ENCODE peak calls at places on chromosome 3, in six cellular contexts. One of them, this sample, is unnamed.

GRCh38 chr3:102512734-102513518 is 78.1 kb downstream of the ZPLD1 start:
- DNase-seq in astrocyte: peak; percentile 10
- DNase-seq in colonic mucosa: no peak
- DNase-seq in heart left ventricle: no peak
- DNase-seq in PC-9: no peak
- DNase-seq in adrenal gland: no peak
- DNase-seq in this sample: no peak

GRCh38 chr3:14222900-14223594 is 44.4 kb downstream of the LSM3 start:
- DNase-seq in heart left ventricle: no peak
- DNase-seq in colonic mucosa: peak; percentile 8
- DNase-seq in astrocyte: no peak
- DNase-seq in adrenal gland: no peak
- DNase-seq in PC-9: peak; percentile 49
- DNase-seq in this sample: no peak

GRCh38 chr3:112776000-112776399 is 70.7 kb downstream of the CD200R1L start:
- DNase-seq in PC-9: no peak
- DNase-seq in heart left ventricle: no peak
- DNase-seq in colonic mucosa: no peak
- DNase-seq in adrenal gland: no peak
- DNase-seq in astrocyte: peak; percentile 16
- DNase-seq in this sample: no peak

GRCh38 chr3:171375704-171376103 is 84.5 kb downstream of the TNIK start:
- DNase-seq in astrocyte: no peak
- DNase-seq in colonic mucosa: no peak
- DNase-seq in heart left ventricle: no peak
- DNase-seq in PC-9: no peak
- DNase-seq in adrenal gland: peak; percentile 17
- DNase-seq in this sample: no peak

GRCh38 chr3:46693897-46694235 is 387 bp upstream of the ALS2CL start:
- DNase-seq in PC-9: no peak
- DNase-seq in colonic mucosa: no peak
- DNase-seq in astrocyte: no peak
- DNase-seq in adrenal gland: peak; percentile 77
- DNase-seq in heart left ventricle: peak; percentile 65
- DNase-seq in this sample: no peak

GRCh38 chr3:198113219-198114053 is 153.4 kb downstream of the LMLN start:
- DNase-seq in adrenal gland: no peak
- DNase-seq in heart left ventricle: peak; percentile 34
- DNase-seq in astrocyte: no peak
- DNase-seq in PC-9: no peak
- DNase-seq in colonic mucosa: no peak
- DNase-seq in this sample: no peak

GRCh38 chr3:107356706-107357105 is 20.5 kb upstream of the CCDC54 start:
- DNase-seq in colonic mucosa: no peak
- DNase-seq in astrocyte: no peak
- DNase-seq in PC-9: no peak
- DNase-seq in heart left ventricle: no peak
- DNase-seq in adrenal gland: no peak
- DNase-seq in this sample: no peak

GRCh38 chr3:188509316-188509715 is 355.4 kb downstream of the LPP start:
- DNase-seq in heart left ventricle: no peak
- DNase-seq in adrenal gland: no peak
- DNase-seq in PC-9: no peak
- DNase-seq in astrocyte: no peak
- DNase-seq in colonic mucosa: no peak
- DNase-seq in this sample: no peak

GRCh38 chr3:102091358-102091757 is 242.0 kb downstream of the NFKBIZ start:
- DNase-seq in colonic mucosa: no peak
- DNase-seq in heart left ventricle: no peak
- DNase-seq in astrocyte: no peak
- DNase-seq in adrenal gland: no peak
- DNase-seq in PC-9: no peak
- DNase-seq in this sample: no peak

GRCh38 chr3:51637941-51638471 is 33.0 kb upstream of the TEX264 start:
- DNase-seq in heart left ventricle: no peak
- DNase-seq in adrenal gland: peak; percentile 40
- DNase-seq in colonic mucosa: peak; percentile 40
- DNase-seq in astrocyte: peak; percentile 15
- DNase-seq in PC-9: peak; percentile 59
- DNase-seq in this sample: peak; percentile 23

GRCh38 chr3:149247025-149247710 is 25.5 kb upstream of the CP start:
- DNase-seq in colonic mucosa: no peak
- DNase-seq in PC-9: peak; percentile 70
- DNase-seq in adrenal gland: no peak
- DNase-seq in heart left ventricle: no peak
- DNase-seq in astrocyte: peak; percentile 33
- DNase-seq in this sample: no peak

GRCh38 chr3:186144257-186144656 is 35.4 kb upstream of the ETV5 start:
- DNase-seq in PC-9: no peak
- DNase-seq in colonic mucosa: no peak
- DNase-seq in astrocyte: no peak
- DNase-seq in heart left ventricle: no peak
- DNase-seq in adrenal gland: no peak
- DNase-seq in this sample: no peak

GRCh38 chr3:99783009-99783573 is 34.6 kb upstream of the CMSS1 start:
- DNase-seq in colonic mucosa: no peak
- DNase-seq in heart left ventricle: no peak
- DNase-seq in astrocyte: peak; percentile 95
- DNase-seq in adrenal gland: no peak
- DNase-seq in PC-9: no peak
- DNase-seq in this sample: peak; percentile 88

GRCh38 chr3:143627336-143627735 is 220.9 kb downstream of the SLC9A9 start:
- DNase-seq in adrenal gland: no peak
- DNase-seq in astrocyte: peak; percentile 38
- DNase-seq in heart left ventricle: no peak
- DNase-seq in colonic mucosa: no peak
- DNase-seq in PC-9: no peak
- DNase-seq in this sample: no peak

GRCh38 chr3:123431658-123432323 is 17.1 kb downstream of the ADCY5 start:
- DNase-seq in colonic mucosa: peak; percentile 61
- DNase-seq in adrenal gland: no peak
- DNase-seq in PC-9: no peak
- DNase-seq in astrocyte: peak; percentile 1
- DNase-seq in heart left ventricle: no peak
- DNase-seq in this sample: no peak

GRCh38 chr3:71345429-71346027 is 238.0 kb downstream of the FOXP1 start:
- DNase-seq in colonic mucosa: no peak
- DNase-seq in heart left ventricle: peak; percentile 42
- DNase-seq in astrocyte: no peak
- DNase-seq in PC-9: no peak
- DNase-seq in adrenal gland: no peak
- DNase-seq in this sample: no peak

GRCh38 chr3:75101329-75102147 is 487.1 kb upstream of the CNTN3 start:
- DNase-seq in colonic mucosa: no peak
- DNase-seq in heart left ventricle: no peak
- DNase-seq in astrocyte: no peak
- DNase-seq in PC-9: no peak
- DNase-seq in adrenal gland: no peak
- DNase-seq in this sample: no peak

GRCh38 chr3:133835418-133835743 is 29.8 kb downstream of the SRPRB start:
- DNase-seq in PC-9: no peak
- DNase-seq in adrenal gland: no peak
- DNase-seq in astrocyte: no peak
- DNase-seq in colonic mucosa: no peak
- DNase-seq in heart left ventricle: no peak
- DNase-seq in this sample: no peak

GRCh38 chr3:138496436-138496835 is 62.0 kb downstream of the ESYT3 start:
- DNase-seq in colonic mucosa: no peak
- DNase-seq in heart left ventricle: no peak
- DNase-seq in astrocyte: no peak
- DNase-seq in PC-9: no peak
- DNase-seq in adrenal gland: no peak
- DNase-seq in this sample: no peak

GRCh38 chr3:43055806-43056770 is 49.8 kb downstream of the POMGNT2 start:
- DNase-seq in colonic mucosa: no peak
- DNase-seq in astrocyte: no peak
- DNase-seq in adrenal gland: no peak
- DNase-seq in heart left ventricle: no peak
- DNase-seq in PC-9: no peak
- DNase-seq in this sample: no peak

GRCh38 chr3:186209810-186210752 is 101.2 kb upstream of the ETV5 start:
- DNase-seq in PC-9: no peak
- DNase-seq in colonic mucosa: peak; percentile 29
- DNase-seq in adrenal gland: peak; percentile 86
- DNase-seq in heart left ventricle: peak; percentile 86
- DNase-seq in astrocyte: peak; percentile 77
- DNase-seq in this sample: no peak

DNA sequence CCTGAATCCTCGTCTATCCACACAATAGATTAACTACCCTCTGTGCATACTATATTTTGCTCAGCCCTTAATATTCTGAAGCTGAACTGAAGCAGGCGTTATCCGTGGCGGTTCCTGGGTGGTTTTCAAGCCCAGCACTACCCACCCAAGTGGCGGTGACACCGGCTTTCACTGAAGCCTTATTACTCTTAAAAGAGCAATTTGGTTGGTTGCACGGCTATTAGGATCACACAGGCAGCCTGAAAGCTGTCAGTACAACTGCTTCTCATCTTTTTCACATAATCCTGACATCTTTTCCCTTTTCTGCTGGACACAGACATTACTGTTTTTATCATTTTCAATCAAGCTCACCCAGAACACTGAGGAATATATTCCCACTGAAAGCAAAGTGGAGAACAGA is 525.3 kb upstream of the ZNF717 start:
- DNase-seq in PC-9: no peak
- DNase-seq in astrocyte: no peak
- DNase-seq in heart left ventricle: no peak
- DNase-seq in adrenal gland: no peak
- DNase-seq in colonic mucosa: no peak
- DNase-seq in this sample: no peak
- H3K4me3 ChIP-seq in PC-9: no peak overlapping the region
- H3K4me3 ChIP-seq in astrocyte: no peak overlapping the region
- H3K4me3 ChIP-seq in heart left ventricle: no peak overlapping the region
- H3K4me3 ChIP-seq in adrenal gland: no peak overlapping the region
- H3K4me3 ChIP-seq in colonic mucosa: no peak overlapping the region
- H3K4me3 ChIP-seq in this sample: no peak overlapping the region

DNA sequence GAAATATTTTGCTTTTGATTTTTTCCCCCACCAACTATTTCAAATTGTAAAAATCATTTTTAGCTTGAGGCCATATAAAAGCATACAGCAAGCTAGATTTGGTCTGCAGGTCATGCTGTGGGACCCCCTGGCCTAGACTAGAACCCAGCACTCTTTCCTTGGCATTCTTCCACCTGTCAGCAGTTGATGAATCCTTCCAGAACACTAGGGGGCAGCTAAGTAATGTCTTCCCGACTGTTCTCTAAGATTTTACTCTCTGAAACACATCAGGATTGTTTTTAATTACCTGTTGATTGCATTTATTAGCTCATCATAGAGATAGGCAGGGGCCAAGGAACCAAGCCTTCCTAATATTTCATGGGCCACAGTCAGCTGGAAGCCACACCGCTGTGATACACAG is 174.5 kb downstream of the CACNA1D start:
- DNase-seq in heart left ventricle: no peak
- DNase-seq in adrenal gland: no peak
- DNase-seq in astrocyte: no peak
- DNase-seq in colonic mucosa: no peak
- DNase-seq in PC-9: no peak
- DNase-seq in this sample: no peak
- H3K36me3 ChIP-seq in heart left ventricle: no peaks in the 10 kb centered on the region
- H3K36me3 ChIP-seq in adrenal gland: peaks cover 9% of the 10 kb centered on the region
- H3K36me3 ChIP-seq in astrocyte: no peaks in the 10 kb centered on the region
- H3K36me3 ChIP-seq in colonic mucosa: no peaks in the 10 kb centered on the region
- H3K36me3 ChIP-seq in PC-9: no peaks in the 10 kb centered on the region
- H3K36me3 ChIP-seq in this sample: no peaks in the 10 kb centered on the region

GRCh38 chr3:150408232-150409124 is at the start of gene TSC22D2:
- DNase-seq in heart left ventricle: peak; percentile 94
- DNase-seq in astrocyte: peak; percentile 82
- DNase-seq in PC-9: peak; percentile 79
- DNase-seq in colonic mucosa: peak; percentile 93
- DNase-seq in adrenal gland: peak; percentile 93
- DNase-seq in this sample: no peak
- TF ChIP-seq CTCF in heart left ventricle: no peak
- TF ChIP-seq CTCF in astrocyte: no peak
- TF ChIP-seq CTCF in PC-9: peak; percentile 18
- TF ChIP-seq CTCF in colonic mucosa: no peak
- TF ChIP-seq CTCF in adrenal gland: no peak
- TF ChIP-seq CTCF in this sample: no peak

GRCh38 chr3:29282431-29283296 is 1.8 kb downstream of the RBMS3 start:
- DNase-seq in colonic mucosa: no peak
- DNase-seq in adrenal gland: peak; percentile 18
- DNase-seq in heart left ventricle: no peak
- DNase-seq in astrocyte: peak; percentile 77
- DNase-seq in PC-9: no peak
- DNase-seq in this sample: no peak

GRCh38 chr3:29283297-29283681 is 2.4 kb downstream of the RBMS3 start:
- DNase-seq in adrenal gland: no peak
- DNase-seq in colonic mucosa: no peak
- DNase-seq in PC-9: no peak
- DNase-seq in heart left ventricle: no peak
- DNase-seq in astrocyte: peak; percentile 15
- DNase-seq in this sample: no peak

GRCh38 chr3:29284578-29284977 is 3.7 kb downstream of the RBMS3 start:
- DNase-seq in adrenal gland: no peak
- DNase-seq in astrocyte: no peak
- DNase-seq in colonic mucosa: no peak
- DNase-seq in heart left ventricle: no peak
- DNase-seq in PC-9: no peak
- DNase-seq in this sample: no peak

GRCh38 chr3:29285356-29286070 is 4.6 kb downstream of the RBMS3 start:
- DNase-seq in PC-9: no peak
- DNase-seq in adrenal gland: no peak
- DNase-seq in astrocyte: peak; percentile 22
- DNase-seq in colonic mucosa: no peak
- DNase-seq in heart left ventricle: no peak
- DNase-seq in this sample: no peak

DNA sequence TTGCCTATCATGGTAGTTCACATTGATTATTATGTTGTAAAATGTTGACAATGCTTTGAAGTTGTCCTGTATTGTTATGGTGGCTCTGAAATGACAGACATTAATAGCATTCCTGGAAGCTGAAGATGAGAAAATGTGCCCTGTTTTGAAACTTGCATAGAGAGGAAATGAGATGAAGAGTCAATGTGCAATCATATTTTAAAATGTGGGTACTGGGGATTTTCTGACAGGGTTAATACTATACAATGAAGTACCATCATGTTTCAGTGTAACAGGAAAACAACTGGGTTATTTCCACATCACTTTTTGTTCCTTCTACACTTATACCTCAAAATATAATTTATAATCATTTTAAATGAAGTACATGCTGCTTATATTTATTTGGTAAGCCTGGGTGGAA is 2.9 kb downstream of the RBMS3 start:
- DNase-seq in colonic mucosa: no peak
- DNase-seq in PC-9: no peak
- DNase-seq in astrocyte: no peak
- DNase-seq in adrenal gland: no peak
- DNase-seq in heart left ventricle: no peak
- DNase-seq in this sample: no peak
- H3K4me3 ChIP-seq in colonic mucosa: peak overlapping the region; percentile 27
- H3K4me3 ChIP-seq in PC-9: no peak overlapping the region
- H3K4me3 ChIP-seq in astrocyte: peak overlapping the region; percentile 92
- H3K4me3 ChIP-seq in adrenal gland: peak overlapping the region; percentile 77
- H3K4me3 ChIP-seq in heart left ventricle: peak overlapping the region; percentile 63
- H3K4me3 ChIP-seq in this sample: peak overlapping the region; percentile 60

GRCh38 chr3:195869413-195870001 is 38.8 kb downstream of the TNK2 start:
- DNase-seq in PC-9: no peak
- DNase-seq in heart left ventricle: no peak
- DNase-seq in adrenal gland: no peak
- DNase-seq in astrocyte: no peak
- DNase-seq in colonic mucosa: no peak
- DNase-seq in this sample: no peak
- H3K36me3 ChIP-seq in PC-9: peaks cover 21% of the 10 kb centered on the region
- H3K36me3 ChIP-seq in heart left ventricle: no peaks in the 10 kb centered on the region
- H3K36me3 ChIP-seq in adrenal gland: peaks cover 38% of the 10 kb centered on the region
- H3K36me3 ChIP-seq in astrocyte: no peaks in the 10 kb centered on the region
- H3K36me3 ChIP-seq in colonic mucosa: no peaks in the 10 kb centered on the region
- H3K36me3 ChIP-seq in this sample: peaks cover 1% of the 10 kb centered on the region

This sample was measured in kidney epithelial cell.